ENCODE peak calls at places on chromosomes 12 and 14, in ten cellular contexts. One of them, this sample, is unnamed.

GRCh38 chr14:103543721-103544626 is 15.0 kb downstream of the TRMT61A start:
- DNase-seq in body of pancreas: no peak
- DNase-seq in right cardiac atrium: peak; percentile 92
- DNase-seq in aorta: peak; percentile 81
- DNase-seq in tibial nerve: no peak
- DNase-seq in H1: no peak
- DNase-seq in small intestine: no peak
- DNase-seq in CD8-positive, alpha-beta memory T cell: no peak
- DNase-seq in Panc1: no peak
- DNase-seq in skeletal muscle cell: no peak
- DNase-seq in this sample: no peak

GRCh38 chr12:108080363-108080762 is 48.7 kb upstream of the WSCD2 start:
- DNase-seq in small intestine: no peak
- DNase-seq in H1: no peak
- DNase-seq in tibial nerve: no peak
- DNase-seq in aorta: no peak
- DNase-seq in CD8-positive, alpha-beta memory T cell: no peak
- DNase-seq in right cardiac atrium: no peak
- DNase-seq in body of pancreas: no peak
- DNase-seq in skeletal muscle cell: no peak
- DNase-seq in Panc1: no peak
- DNase-seq in this sample: no peak

GRCh38 chr14:62445570-62445969 is 599.7 kb downstream of the KCNH5 start:
- DNase-seq in small intestine: no peak
- DNase-seq in tibial nerve: no peak
- DNase-seq in CD8-positive, alpha-beta memory T cell: no peak
- DNase-seq in body of pancreas: no peak
- DNase-seq in skeletal muscle cell: no peak
- DNase-seq in aorta: no peak
- DNase-seq in Panc1: no peak
- DNase-seq in right cardiac atrium: no peak
- DNase-seq in H1: peak; percentile 13
- DNase-seq in this sample: no peak

GRCh38 chr12:124233846-124234620 is 60.9 kb upstream of the RFLNA start:
- DNase-seq in right cardiac atrium: no peak
- DNase-seq in Panc1: no peak
- DNase-seq in body of pancreas: no peak
- DNase-seq in H1: no peak
- DNase-seq in skeletal muscle cell: no peak
- DNase-seq in aorta: no peak
- DNase-seq in tibial nerve: no peak
- DNase-seq in small intestine: no peak
- DNase-seq in CD8-positive, alpha-beta memory T cell: no peak
- DNase-seq in this sample: peak; percentile 85

GRCh38 chr14:105199093-105199492 is 18.0 kb upstream of the NUDT14 start:
- DNase-seq in body of pancreas: no peak
- DNase-seq in tibial nerve: no peak
- DNase-seq in skeletal muscle cell: no peak
- DNase-seq in aorta: no peak
- DNase-seq in right cardiac atrium: peak; percentile 82
- DNase-seq in H1: no peak
- DNase-seq in Panc1: no peak
- DNase-seq in small intestine: no peak
- DNase-seq in CD8-positive, alpha-beta memory T cell: no peak
- DNase-seq in this sample: no peak

GRCh38 chr14:74917646-74918081 is 5.4 kb downstream of the RPS6KL1 start:
- DNase-seq in H1: no peak
- DNase-seq in body of pancreas: no peak
- DNase-seq in skeletal muscle cell: no peak
- DNase-seq in right cardiac atrium: peak; percentile 93
- DNase-seq in small intestine: no peak
- DNase-seq in CD8-positive, alpha-beta memory T cell: no peak
- DNase-seq in tibial nerve: peak; percentile 42
- DNase-seq in aorta: peak; percentile 84
- DNase-seq in Panc1: no peak
- DNase-seq in this sample: no peak

GRCh38 chr12:89464974-89465592 is 59.5 kb downstream of the GALNT4 start:
- DNase-seq in tibial nerve: no peak
- DNase-seq in H1: no peak
- DNase-seq in body of pancreas: no peak
- DNase-seq in right cardiac atrium: no peak
- DNase-seq in small intestine: no peak
- DNase-seq in CD8-positive, alpha-beta memory T cell: no peak
- DNase-seq in aorta: no peak
- DNase-seq in Panc1: no peak
- DNase-seq in skeletal muscle cell: no peak
- DNase-seq in this sample: peak; percentile 35

GRCh38 chr14:50262865-50263264 is 31.5 kb upstream of the SOS2 start:
- DNase-seq in H1: no peak
- DNase-seq in right cardiac atrium: no peak
- DNase-seq in small intestine: no peak
- DNase-seq in skeletal muscle cell: no peak
- DNase-seq in aorta: no peak
- DNase-seq in Panc1: no peak
- DNase-seq in tibial nerve: no peak
- DNase-seq in body of pancreas: no peak
- DNase-seq in CD8-positive, alpha-beta memory T cell: no peak
- DNase-seq in this sample: no peak

GRCh38 chr14:62209287-62209899 is 447.2 kb downstream of the SNAPC1 start:
- DNase-seq in tibial nerve: no peak
- DNase-seq in skeletal muscle cell: peak; percentile 59
- DNase-seq in CD8-positive, alpha-beta memory T cell: no peak
- DNase-seq in small intestine: no peak
- DNase-seq in Panc1: no peak
- DNase-seq in body of pancreas: no peak
- DNase-seq in right cardiac atrium: no peak
- DNase-seq in aorta: no peak
- DNase-seq in H1: no peak
- DNase-seq in this sample: peak; percentile 82

GRCh38 chr14:104370256-104370870 is 209.2 kb upstream of the C14orf180 start:
- DNase-seq in aorta: peak; percentile 45
- DNase-seq in body of pancreas: no peak
- DNase-seq in tibial nerve: no peak
- DNase-seq in skeletal muscle cell: no peak
- DNase-seq in Panc1: no peak
- DNase-seq in small intestine: peak; percentile 39
- DNase-seq in CD8-positive, alpha-beta memory T cell: no peak
- DNase-seq in H1: peak; percentile 13
- DNase-seq in right cardiac atrium: peak; percentile 56
- DNase-seq in this sample: no peak

GRCh38 chr12:86193931-86194330 is 62.3 kb downstream of the MGAT4C start:
- DNase-seq in aorta: no peak
- DNase-seq in body of pancreas: no peak
- DNase-seq in Panc1: no peak
- DNase-seq in right cardiac atrium: no peak
- DNase-seq in H1: no peak
- DNase-seq in tibial nerve: no peak
- DNase-seq in skeletal muscle cell: peak; percentile 10
- DNase-seq in CD8-positive, alpha-beta memory T cell: no peak
- DNase-seq in small intestine: no peak
- DNase-seq in this sample: peak; percentile 55

GRCh38 chr12:115383668-115384067 is 699.7 kb upstream of the TBX3 start:
- DNase-seq in H1: no peak
- DNase-seq in tibial nerve: no peak
- DNase-seq in body of pancreas: no peak
- DNase-seq in skeletal muscle cell: peak; percentile 75
- DNase-seq in CD8-positive, alpha-beta memory T cell: no peak
- DNase-seq in Panc1: no peak
- DNase-seq in aorta: no peak
- DNase-seq in small intestine: no peak
- DNase-seq in right cardiac atrium: no peak
- DNase-seq in this sample: peak; percentile 100

GRCh38 chr12:93094988-93095737 is 166.1 kb upstream of the EEA1 start:
- DNase-seq in tibial nerve: no peak
- DNase-seq in body of pancreas: no peak
- DNase-seq in small intestine: no peak
- DNase-seq in CD8-positive, alpha-beta memory T cell: no peak
- DNase-seq in aorta: no peak
- DNase-seq in Panc1: no peak
- DNase-seq in H1: no peak
- DNase-seq in right cardiac atrium: no peak
- DNase-seq in skeletal muscle cell: no peak
- DNase-seq in this sample: no peak

GRCh38 chr14:84874436-84874835 is 655.5 kb upstream of the FLRT2 start:
- DNase-seq in small intestine: no peak
- DNase-seq in skeletal muscle cell: no peak
- DNase-seq in aorta: no peak
- DNase-seq in H1: no peak
- DNase-seq in right cardiac atrium: no peak
- DNase-seq in CD8-positive, alpha-beta memory T cell: no peak
- DNase-seq in Panc1: no peak
- DNase-seq in body of pancreas: no peak
- DNase-seq in tibial nerve: no peak
- DNase-seq in this sample: no peak

GRCh38 chr12:12461923-12462315 is 100.7 kb downstream of the DUSP16 start:
- DNase-seq in tibial nerve: no peak
- DNase-seq in H1: no peak
- DNase-seq in right cardiac atrium: no peak
- DNase-seq in CD8-positive, alpha-beta memory T cell: no peak
- DNase-seq in Panc1: no peak
- DNase-seq in body of pancreas: no peak
- DNase-seq in aorta: no peak
- DNase-seq in small intestine: no peak
- DNase-seq in skeletal muscle cell: no peak
- DNase-seq in this sample: no peak

GRCh38 chr14:53124778-53125177 is 28.3 kb downstream of the DDHD1 start:
- DNase-seq in aorta: no peak
- DNase-seq in H1: no peak
- DNase-seq in right cardiac atrium: no peak
- DNase-seq in body of pancreas: no peak
- DNase-seq in skeletal muscle cell: no peak
- DNase-seq in tibial nerve: no peak
- DNase-seq in CD8-positive, alpha-beta memory T cell: no peak
- DNase-seq in small intestine: no peak
- DNase-seq in Panc1: no peak
- DNase-seq in this sample: no peak

GRCh38 chr14:53128303-53128702 is 24.8 kb downstream of the DDHD1 start:
- DNase-seq in skeletal muscle cell: no peak
- DNase-seq in small intestine: no peak
- DNase-seq in H1: no peak
- DNase-seq in body of pancreas: no peak
- DNase-seq in right cardiac atrium: no peak
- DNase-seq in tibial nerve: no peak
- DNase-seq in Panc1: no peak
- DNase-seq in CD8-positive, alpha-beta memory T cell: no peak
- DNase-seq in aorta: no peak
- DNase-seq in this sample: no peak

GRCh38 chr14:53127832-53128231 is 25.3 kb downstream of the DDHD1 start:
- DNase-seq in aorta: no peak
- DNase-seq in CD8-positive, alpha-beta memory T cell: no peak
- DNase-seq in body of pancreas: no peak
- DNase-seq in skeletal muscle cell: no peak
- DNase-seq in small intestine: no peak
- DNase-seq in tibial nerve: no peak
- DNase-seq in Panc1: no peak
- DNase-seq in right cardiac atrium: no peak
- DNase-seq in H1: no peak
- DNase-seq in this sample: no peak

GRCh38 chr14:53127151-53127550 is 26.0 kb downstream of the DDHD1 start:
- DNase-seq in skeletal muscle cell: no peak
- DNase-seq in small intestine: no peak
- DNase-seq in tibial nerve: no peak
- DNase-seq in H1: no peak
- DNase-seq in aorta: no peak
- DNase-seq in right cardiac atrium: no peak
- DNase-seq in body of pancreas: no peak
- DNase-seq in Panc1: no peak
- DNase-seq in CD8-positive, alpha-beta memory T cell: no peak
- DNase-seq in this sample: no peak

GRCh38 chr14:53126705-53127104 is 26.4 kb downstream of the DDHD1 start:
- DNase-seq in aorta: no peak
- DNase-seq in tibial nerve: no peak
- DNase-seq in right cardiac atrium: no peak
- DNase-seq in skeletal muscle cell: no peak
- DNase-seq in small intestine: no peak
- DNase-seq in CD8-positive, alpha-beta memory T cell: no peak
- DNase-seq in body of pancreas: no peak
- DNase-seq in Panc1: no peak
- DNase-seq in H1: no peak
- DNase-seq in this sample: no peak
- H3K4me3 ChIP-seq in aorta: no peak overlapping the region
- H3K4me3 ChIP-seq in tibial nerve: no peak overlapping the region
- H3K4me3 ChIP-seq in right cardiac atrium: no peak overlapping the region
- H3K4me3 ChIP-seq in skeletal muscle cell: no peak overlapping the region
- H3K4me3 ChIP-seq in small intestine: no peak overlapping the region
- H3K4me3 ChIP-seq in CD8-positive, alpha-beta memory T cell: peak overlapping the region; percentile 21
- H3K4me3 ChIP-seq in body of pancreas: no peak overlapping the region
- H3K4me3 ChIP-seq in Panc1: no peak overlapping the region
- H3K4me3 ChIP-seq in H1: no peak overlapping the region
- H3K4me3 ChIP-seq in this sample: no peak overlapping the region

GRCh38 chr14:52792097-52792415 is 649 bp upstream of the GNPNAT1 start:
- DNase-seq in tibial nerve: no peak
- DNase-seq in H1: no peak
- DNase-seq in skeletal muscle cell: peak; percentile 81
- DNase-seq in body of pancreas: no peak
- DNase-seq in right cardiac atrium: no peak
- DNase-seq in Panc1: no peak
- DNase-seq in small intestine: no peak
- DNase-seq in CD8-positive, alpha-beta memory T cell: no peak
- DNase-seq in aorta: no peak
- DNase-seq in this sample: peak; percentile 79
- H3K4me3 ChIP-seq in tibial nerve: peak overlapping the region; percentile 53
- H3K4me3 ChIP-seq in H1: peak overlapping the region; percentile 30
- H3K4me3 ChIP-seq in skeletal muscle cell: peak overlapping the region; percentile 75
- H3K4me3 ChIP-seq in body of pancreas: no peak overlapping the region
- H3K4me3 ChIP-seq in right cardiac atrium: peak overlapping the region; percentile 77
- H3K4me3 ChIP-seq in Panc1: peak overlapping the region; percentile 54
- H3K4me3 ChIP-seq in small intestine: peak overlapping the region; percentile 60
- H3K4me3 ChIP-seq in CD8-positive, alpha-beta memory T cell: peak overlapping the region; percentile 32
- H3K4me3 ChIP-seq in aorta: peak overlapping the region; percentile 61
- H3K4me3 ChIP-seq in this sample: peak overlapping the region; percentile 45

GRCh38 chr12:117053597-117054201 is 45.5 kb downstream of the TESC start:
- DNase-seq in H1: no peak
- DNase-seq in tibial nerve: no peak
- DNase-seq in aorta: no peak
- DNase-seq in CD8-positive, alpha-beta memory T cell: no peak
- DNase-seq in body of pancreas: no peak
- DNase-seq in Panc1: no peak
- DNase-seq in small intestine: no peak
- DNase-seq in skeletal muscle cell: no peak
- DNase-seq in right cardiac atrium: peak; percentile 43
- DNase-seq in this sample: no peak
- H3K4me3 ChIP-seq in H1: no peak overlapping the region
- H3K4me3 ChIP-seq in tibial nerve: no peak overlapping the region
- H3K4me3 ChIP-seq in aorta: no peak overlapping the region
- H3K4me3 ChIP-seq in CD8-positive, alpha-beta memory T cell: no peak overlapping the region
- H3K4me3 ChIP-seq in body of pancreas: no peak overlapping the region
- H3K4me3 ChIP-seq in Panc1: no peak overlapping the region
- H3K4me3 ChIP-seq in small intestine: no peak overlapping the region
- H3K4me3 ChIP-seq in skeletal muscle cell: no peak overlapping the region
- H3K4me3 ChIP-seq in right cardiac atrium: no peak overlapping the region
- H3K4me3 ChIP-seq in this sample: no peak overlapping the region

DNA sequence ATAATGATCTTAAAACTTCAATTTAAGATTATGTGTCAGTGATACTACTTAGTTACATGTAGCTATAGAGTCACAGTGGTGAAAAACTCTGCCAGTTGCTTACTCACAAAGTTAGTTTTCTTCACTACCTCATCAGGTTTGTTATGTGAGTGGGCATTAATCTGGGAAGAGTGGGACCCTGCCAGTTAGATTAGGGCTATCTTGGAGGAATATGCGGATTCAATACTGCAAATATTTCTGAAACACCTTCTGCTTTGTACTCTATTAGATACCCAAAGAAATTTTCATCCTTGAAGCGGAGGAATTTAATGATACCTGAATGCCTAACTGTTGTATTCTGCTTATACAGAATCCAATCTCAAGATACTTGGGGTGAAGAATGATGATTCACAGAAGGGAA is 25.1 kb downstream of the ZNF268 start:
- DNase-seq in small intestine: no peak
- DNase-seq in Panc1: no peak
- DNase-seq in skeletal muscle cell: no peak
- DNase-seq in aorta: no peak
- DNase-seq in CD8-positive, alpha-beta memory T cell: no peak
- DNase-seq in right cardiac atrium: no peak
- DNase-seq in H1: no peak
- DNase-seq in tibial nerve: no peak
- DNase-seq in body of pancreas: no peak
- DNase-seq in this sample: no peak
- H3K4me3 ChIP-seq in small intestine: no peak overlapping the region
- H3K4me3 ChIP-seq in Panc1: no peak overlapping the region
- H3K4me3 ChIP-seq in skeletal muscle cell: no peak overlapping the region
- H3K4me3 ChIP-seq in aorta: no peak overlapping the region
- H3K4me3 ChIP-seq in CD8-positive, alpha-beta memory T cell: no peak overlapping the region
- H3K4me3 ChIP-seq in right cardiac atrium: no peak overlapping the region
- H3K4me3 ChIP-seq in H1: no peak overlapping the region
- H3K4me3 ChIP-seq in tibial nerve: no peak overlapping the region
- H3K4me3 ChIP-seq in body of pancreas: no peak overlapping the region
- H3K4me3 ChIP-seq in this sample: no peak overlapping the region